ENCODE peak calls at places on chromosome 10, in nine cellular contexts. One of them, this sample, is unnamed.

GRCh38 chr10:28215930-28216329 is 86.9 kb downstream of the MPP7 start:
- DNase-seq in astrocyte: no peak
- DNase-seq in DND-41: no peak
- DNase-seq in gastrocnemius medialis: no peak
- DNase-seq in ovary: no peak
- DNase-seq in GM06990: no peak
- DNase-seq in PC-3: peak; percentile 33
- DNase-seq in kidney epithelial cell: no peak
- DNase-seq in tibial artery: no peak
- DNase-seq in this sample: no peak

GRCh38 chr10:72927485-72927884 is 27.1 kb downstream of the PLA2G12B start:
- DNase-seq in PC-3: no peak
- DNase-seq in DND-41: no peak
- DNase-seq in gastrocnemius medialis: no peak
- DNase-seq in astrocyte: no peak
- DNase-seq in ovary: no peak
- DNase-seq in tibial artery: no peak
- DNase-seq in GM06990: no peak
- DNase-seq in kidney epithelial cell: no peak
- DNase-seq in this sample: no peak

GRCh38 chr10:60141916-60142559 is 235.7 kb upstream of the CCDC6 start:
- DNase-seq in DND-41: no peak
- DNase-seq in ovary: no peak
- DNase-seq in kidney epithelial cell: no peak
- DNase-seq in PC-3: no peak
- DNase-seq in GM06990: no peak
- DNase-seq in astrocyte: no peak
- DNase-seq in gastrocnemius medialis: no peak
- DNase-seq in tibial artery: no peak
- DNase-seq in this sample: no peak

GRCh38 chr10:114332301-114332797 is 72.0 kb downstream of the AFAP1L2 start:
- DNase-seq in kidney epithelial cell: no peak
- DNase-seq in astrocyte: no peak
- DNase-seq in PC-3: no peak
- DNase-seq in tibial artery: no peak
- DNase-seq in DND-41: no peak
- DNase-seq in gastrocnemius medialis: no peak
- DNase-seq in GM06990: no peak
- DNase-seq in ovary: no peak
- DNase-seq in this sample: peak; percentile 56

GRCh38 chr10:46551701-46552525 is 4.5 kb downstream of the GPRIN2 start:
- DNase-seq in tibial artery: peak; percentile 13
- DNase-seq in ovary: peak; percentile 7
- DNase-seq in gastrocnemius medialis: peak; percentile 11
- DNase-seq in DND-41: peak; percentile 2
- DNase-seq in GM06990: no peak
- DNase-seq in kidney epithelial cell: no peak
- DNase-seq in astrocyte: no peak
- DNase-seq in PC-3: no peak
- DNase-seq in this sample: no peak

GRCh38 chr10:120477723-120478270 is 20.8 kb downstream of the PLPP4 start:
- DNase-seq in tibial artery: no peak
- DNase-seq in DND-41: no peak
- DNase-seq in GM06990: no peak
- DNase-seq in astrocyte: peak; percentile 64
- DNase-seq in kidney epithelial cell: no peak
- DNase-seq in PC-3: no peak
- DNase-seq in ovary: no peak
- DNase-seq in gastrocnemius medialis: no peak
- DNase-seq in this sample: no peak

GRCh38 chr10:46328853-46329689 is 42.3 kb downstream of the ANTXRL start:
- DNase-seq in PC-3: no peak
- DNase-seq in tibial artery: no peak
- DNase-seq in DND-41: no peak
- DNase-seq in ovary: no peak
- DNase-seq in gastrocnemius medialis: no peak
- DNase-seq in GM06990: no peak
- DNase-seq in kidney epithelial cell: no peak
- DNase-seq in astrocyte: no peak
- DNase-seq in this sample: no peak

GRCh38 chr10:11263767-11264166 is 246.1 kb downstream of the CELF2 start:
- DNase-seq in kidney epithelial cell: no peak
- DNase-seq in gastrocnemius medialis: no peak
- DNase-seq in astrocyte: no peak
- DNase-seq in PC-3: no peak
- DNase-seq in ovary: no peak
- DNase-seq in DND-41: no peak
- DNase-seq in tibial artery: no peak
- DNase-seq in GM06990: no peak
- DNase-seq in this sample: no peak

GRCh38 chr10:5146920-5147254 is 38.1 kb downstream of the AKR1C8 start:
- DNase-seq in ovary: no peak
- DNase-seq in astrocyte: no peak
- DNase-seq in kidney epithelial cell: no peak
- DNase-seq in DND-41: no peak
- DNase-seq in gastrocnemius medialis: no peak
- DNase-seq in GM06990: no peak
- DNase-seq in PC-3: no peak
- DNase-seq in tibial artery: no peak
- DNase-seq in this sample: peak; percentile 10

GRCh38 chr10:103431902-103432301 is 20.3 kb downstream of the CALHM2 start:
- DNase-seq in tibial artery: no peak
- DNase-seq in PC-3: no peak
- DNase-seq in kidney epithelial cell: no peak
- DNase-seq in gastrocnemius medialis: no peak
- DNase-seq in GM06990: no peak
- DNase-seq in astrocyte: no peak
- DNase-seq in ovary: no peak
- DNase-seq in DND-41: no peak
- DNase-seq in this sample: no peak

GRCh38 chr10:35363587-35363986 is 27.3 kb downstream of the CCNY start:
- DNase-seq in gastrocnemius medialis: no peak
- DNase-seq in PC-3: peak; percentile 80
- DNase-seq in astrocyte: no peak
- DNase-seq in GM06990: no peak
- DNase-seq in tibial artery: no peak
- DNase-seq in DND-41: no peak
- DNase-seq in kidney epithelial cell: no peak
- DNase-seq in ovary: no peak
- DNase-seq in this sample: no peak

GRCh38 chr10:79385804-79386531 is 38.7 kb downstream of the PPIF start:
- DNase-seq in PC-3: no peak
- DNase-seq in kidney epithelial cell: no peak
- DNase-seq in DND-41: no peak
- DNase-seq in gastrocnemius medialis: peak; percentile 11
- DNase-seq in tibial artery: no peak
- DNase-seq in astrocyte: no peak
- DNase-seq in ovary: no peak
- DNase-seq in GM06990: no peak
- DNase-seq in this sample: no peak

GRCh38 chr10:95049919-95050318 is 19.4 kb downstream of the CYP2C8 start:
- DNase-seq in gastrocnemius medialis: no peak
- DNase-seq in kidney epithelial cell: no peak
- DNase-seq in tibial artery: no peak
- DNase-seq in ovary: no peak
- DNase-seq in DND-41: no peak
- DNase-seq in GM06990: no peak
- DNase-seq in PC-3: no peak
- DNase-seq in astrocyte: no peak
- DNase-seq in this sample: no peak

GRCh38 chr10:129323311-129323710 is 143.7 kb upstream of the MGMT start:
- DNase-seq in GM06990: no peak
- DNase-seq in PC-3: no peak
- DNase-seq in ovary: no peak
- DNase-seq in tibial artery: no peak
- DNase-seq in kidney epithelial cell: no peak
- DNase-seq in gastrocnemius medialis: no peak
- DNase-seq in astrocyte: no peak
- DNase-seq in DND-41: no peak
- DNase-seq in this sample: no peak

GRCh38 chr10:99315853-99316252 is 13.3 kb upstream of the CNNM1 start:
- DNase-seq in astrocyte: no peak
- DNase-seq in gastrocnemius medialis: no peak
- DNase-seq in kidney epithelial cell: no peak
- DNase-seq in DND-41: no peak
- DNase-seq in tibial artery: no peak
- DNase-seq in ovary: no peak
- DNase-seq in PC-3: no peak
- DNase-seq in GM06990: no peak
- DNase-seq in this sample: no peak

GRCh38 chr10:99312501-99312900 is 16.7 kb upstream of the CNNM1 start:
- DNase-seq in DND-41: no peak
- DNase-seq in GM06990: no peak
- DNase-seq in ovary: no peak
- DNase-seq in kidney epithelial cell: no peak
- DNase-seq in gastrocnemius medialis: no peak
- DNase-seq in PC-3: no peak
- DNase-seq in tibial artery: no peak
- DNase-seq in astrocyte: no peak
- DNase-seq in this sample: peak; percentile 55

GRCh38 chr10:99318475-99318874 is 10.7 kb upstream of the CNNM1 start:
- DNase-seq in tibial artery: no peak
- DNase-seq in ovary: no peak
- DNase-seq in DND-41: no peak
- DNase-seq in PC-3: no peak
- DNase-seq in GM06990: no peak
- DNase-seq in astrocyte: no peak
- DNase-seq in gastrocnemius medialis: no peak
- DNase-seq in kidney epithelial cell: no peak
- DNase-seq in this sample: no peak

GRCh38 chr10:99318048-99318447 is 11.1 kb upstream of the CNNM1 start:
- DNase-seq in astrocyte: no peak
- DNase-seq in GM06990: no peak
- DNase-seq in PC-3: no peak
- DNase-seq in ovary: no peak
- DNase-seq in DND-41: no peak
- DNase-seq in tibial artery: no peak
- DNase-seq in gastrocnemius medialis: no peak
- DNase-seq in kidney epithelial cell: no peak
- DNase-seq in this sample: no peak

DNA sequence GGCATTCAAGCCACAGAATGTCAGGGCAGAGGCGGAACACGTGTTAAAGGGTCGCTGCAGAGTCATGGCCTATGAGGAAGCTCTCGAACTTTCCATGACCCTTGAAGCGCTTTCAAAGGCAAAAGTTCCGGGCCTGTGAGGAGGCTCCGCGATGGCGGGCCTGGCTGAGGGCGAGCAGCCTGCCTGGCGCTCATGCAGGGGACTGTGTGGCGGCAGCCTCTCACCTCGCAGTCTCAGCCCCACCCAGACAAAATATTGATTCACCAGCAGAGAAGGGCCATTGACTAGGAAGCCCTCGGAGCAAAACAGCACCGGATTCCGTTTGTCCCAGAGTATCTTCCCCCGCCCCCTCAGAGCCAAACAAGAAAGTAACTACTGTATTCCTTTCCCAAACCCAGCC is 12.8 kb upstream of the CNNM1 start:
- DNase-seq in kidney epithelial cell: no peak
- DNase-seq in tibial artery: no peak
- DNase-seq in gastrocnemius medialis: no peak
- DNase-seq in ovary: no peak
- DNase-seq in GM06990: no peak
- DNase-seq in PC-3: no peak
- DNase-seq in DND-41: no peak
- DNase-seq in astrocyte: no peak
- DNase-seq in this sample: no peak
- H3K4me3 ChIP-seq in kidney epithelial cell: no peak overlapping the region
- H3K4me3 ChIP-seq in tibial artery: no peak overlapping the region
- H3K4me3 ChIP-seq in gastrocnemius medialis: no peak overlapping the region
- H3K4me3 ChIP-seq in ovary: no peak overlapping the region
- H3K4me3 ChIP-seq in GM06990: no peak overlapping the region
- H3K4me3 ChIP-seq in PC-3: no peak overlapping the region
- H3K4me3 ChIP-seq in DND-41: no peak overlapping the region
- H3K4me3 ChIP-seq in astrocyte: no peak overlapping the region
- H3K4me3 ChIP-seq in this sample: no peak overlapping the region

GRCh38 chr10:18144928-18145327 is 4.7 kb downstream of the CACNB2 start:
- DNase-seq in gastrocnemius medialis: no peak
- DNase-seq in kidney epithelial cell: no peak
- DNase-seq in PC-3: no peak
- DNase-seq in tibial artery: peak; percentile 45
- DNase-seq in DND-41: no peak
- DNase-seq in ovary: peak; percentile 64
- DNase-seq in astrocyte: no peak
- DNase-seq in GM06990: no peak
- DNase-seq in this sample: peak; percentile 7
- H3K27me3 ChIP-seq in gastrocnemius medialis: peaks cover 2% of the 10 kb centered on the region
- H3K27me3 ChIP-seq in kidney epithelial cell: peaks cover 14% of the 10 kb centered on the region
- H3K27me3 ChIP-seq in PC-3: peaks cover 6% of the 10 kb centered on the region
- H3K27me3 ChIP-seq in tibial artery: no peaks in the 10 kb centered on the region
- H3K27me3 ChIP-seq in DND-41: no peaks in the 10 kb centered on the region
- H3K27me3 ChIP-seq in ovary: no peaks in the 10 kb centered on the region
- H3K27me3 ChIP-seq in astrocyte: peaks cover 2% of the 10 kb centered on the region
- H3K27me3 ChIP-seq in GM06990: no peaks in the 10 kb centered on the region
- H3K27me3 ChIP-seq in this sample: no peaks in the 10 kb centered on the region

GRCh38 chr10:70283445-70284399 is at the start of gene NPFFR1:
- DNase-seq in PC-3: no peak
- DNase-seq in gastrocnemius medialis: no peak
- DNase-seq in GM06990: no peak
- DNase-seq in tibial artery: no peak
- DNase-seq in DND-41: no peak
- DNase-seq in kidney epithelial cell: no peak
- DNase-seq in ovary: no peak
- DNase-seq in astrocyte: no peak
- DNase-seq in this sample: no peak
- TF ChIP-seq CTCF in PC-3: no peak
- TF ChIP-seq CTCF in gastrocnemius medialis: no peak
- TF ChIP-seq CTCF in GM06990: no peak
- TF ChIP-seq CTCF in tibial artery: no peak
- TF ChIP-seq CTCF in DND-41: no peak
- TF ChIP-seq CTCF in kidney epithelial cell: no peak
- TF ChIP-seq CTCF in ovary: no peak
- TF ChIP-seq CTCF in astrocyte: no peak
- TF ChIP-seq CTCF in this sample: no peak

DNA sequence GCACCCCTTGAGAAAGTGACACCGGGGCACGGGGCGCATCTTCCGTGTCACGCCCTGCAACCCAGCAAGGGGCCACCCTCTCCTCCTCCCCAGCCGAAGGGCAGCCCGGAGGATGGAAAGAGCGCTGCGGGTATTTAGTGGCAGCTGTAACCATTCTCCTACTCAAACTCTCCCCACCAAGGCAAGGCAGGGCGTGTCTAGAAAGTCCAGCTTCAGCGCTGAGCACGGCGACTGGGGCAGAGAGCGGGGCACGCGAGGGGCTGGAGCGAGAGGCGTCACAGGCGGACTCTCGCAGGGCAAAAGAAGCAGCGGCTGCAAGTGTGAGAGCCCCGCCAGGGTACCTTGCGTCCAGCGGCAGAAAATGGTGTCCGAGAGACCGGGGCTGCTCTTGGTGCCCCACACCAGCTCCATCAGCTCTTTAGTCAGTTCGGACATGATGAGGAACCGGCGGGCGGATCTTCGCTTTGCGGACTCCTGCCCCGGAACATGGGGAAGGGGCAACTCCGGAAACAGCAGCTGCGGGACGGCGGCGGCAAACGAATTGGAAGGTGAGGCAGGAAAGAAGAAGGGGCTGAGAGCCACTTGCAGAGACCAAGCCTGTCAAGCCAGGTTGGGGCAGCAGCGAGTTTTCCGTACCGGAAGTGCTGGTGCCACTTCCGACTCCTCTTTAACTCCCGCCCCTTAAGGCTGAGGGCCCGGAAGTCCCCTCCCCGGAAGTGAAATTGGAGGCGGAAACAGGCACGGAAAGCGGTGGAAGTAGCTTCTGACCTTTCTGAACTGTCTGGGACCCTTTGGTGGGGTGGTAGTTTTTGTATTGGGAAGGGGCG is at the start of gene MINDY3:
- DNase-seq in tibial artery: peak; percentile 79
- DNase-seq in DND-41: peak; percentile 88
- DNase-seq in GM06990: peak; percentile 81
- DNase-seq in astrocyte: peak; percentile 63
- DNase-seq in kidney epithelial cell: peak; percentile 47
- DNase-seq in ovary: peak; percentile 74
- DNase-seq in gastrocnemius medialis: peak; percentile 75
- DNase-seq in PC-3: peak; percentile 64
- DNase-seq in this sample: peak; percentile 68
- H3K4me3 ChIP-seq in tibial artery: peak within 1 kb of the TSS; percentile 83
- H3K4me3 ChIP-seq in DND-41: peak within 1 kb of the TSS; percentile 85
- H3K4me3 ChIP-seq in GM06990: peak within 1 kb of the TSS; percentile 99
- H3K4me3 ChIP-seq in astrocyte: peak within 1 kb of the TSS; percentile 93
- H3K4me3 ChIP-seq in kidney epithelial cell: peak within 1 kb of the TSS; percentile 94
- H3K4me3 ChIP-seq in ovary: peak within 1 kb of the TSS; percentile 94
- H3K4me3 ChIP-seq in gastrocnemius medialis: peak within 1 kb of the TSS; percentile 95
- H3K4me3 ChIP-seq in PC-3: peak within 1 kb of the TSS; percentile 97
- H3K4me3 ChIP-seq in this sample: peak within 1 kb of the TSS; percentile 95